ENCODE peak calls at places on chromosomes 5 and 9, in eight cellular contexts. M is A673; U is SK-N-DZ; F is activated CD4-positive, alpha-beta T cell treated with anti-CD3 and anti-CD28 coated beads, Interleukin-2, amount 50 U/mL, for 48 hours; R is thyroid gland; Y is naive B cell; I is NCI-H1105; A is mucosa of gallbladder. Z is an unnamed sample.

GRCh38 chr5:10091701-10092100 is 158.0 kb downstream of the ATPSCKMT start:
- DNase-seq in M (no peak), U (no peak), F (no peak), R (no peak), Y (no peak), I (no peak), A (no peak), Z (no peak)

GRCh38 chr9:88313364-88314220 is 74.7 kb upstream of the SPIN1 start:
- DNase-seq in M (no peak), U (no peak), F (peak; percentile 58), R (no peak), Y (no peak), I (no peak), A (no peak), Z (no peak)

GRCh38 chr5:115979628-115980041 is 17.4 kb downstream of the LVRN start:
- DNase-seq in M (no peak), U (no peak), F (no peak), R (no peak), Y (no peak), I (no peak), A (no peak), Z (no peak)

GRCh38 chr5:135587849-135588248 is 9.1 kb upstream of the CXCL14 start:
- DNase-seq in M (no peak), U (no peak), F (no peak), R (no peak), Y (no peak), I (no peak), A (no peak), Z (no peak)

GRCh38 chr5:153476767-153477166 is 13.7 kb upstream of the GRIA1 start:
- DNase-seq in M (peak; percentile 34), U (no peak), F (no peak), R (no peak), Y (no peak), I (no peak), A (no peak), Z (no peak)

GRCh38 chr5:40046792-40047191 is 622.0 kb upstream of the DAB2 start:
- DNase-seq in M (no peak), U (no peak), F (no peak), R (no peak), Y (no peak), I (no peak), A (no peak), Z (no peak)

GRCh38 chr9:3916984-3917383 is 382.9 kb downstream of the GLIS3 start:
- DNase-seq in M (peak; percentile 43), U (no peak), F (no peak), R (no peak), Y (no peak), I (no peak), A (no peak), Z (no peak)

GRCh38 chr5:141825836-141826560 is 52.2 kb downstream of the PCDH1 start:
- DNase-seq in M (no peak), U (peak; percentile 54), F (peak; percentile 10), R (no peak), Y (no peak), I (no peak), A (no peak), Z (no peak)

GRCh38 chr5:65020492-65020891 is 251.8 kb downstream of the CWC27 start:
- DNase-seq in M (no peak), U (no peak), F (no peak), R (no peak), Y (no peak), I (no peak), A (no peak), Z (no peak)

GRCh38 chr5:126851441-126852103 is 74.6 kb downstream of the LMNB1 start:
- DNase-seq in M (no peak), U (no peak), F (no peak), R (no peak), Y (no peak), I (no peak), A (no peak), Z (no peak)

GRCh38 chr5:11234501-11234911 is 473.5 kb upstream of the DAP start:
- DNase-seq in M (no peak), U (no peak), F (no peak), R (no peak), Y (no peak), I (no peak), A (no peak), Z (no peak)

GRCh38 chr9:22158275-22158674 is 149.2 kb upstream of the CDKN2B start:
- DNase-seq in M (no peak), U (no peak), F (no peak), R (no peak), Y (no peak), I (no peak), A (no peak), Z (no peak)

GRCh38 chr9:71921190-71921814 is 9.9 kb downstream of the C9orf85 start:
- DNase-seq in M (no peak), U (no peak), F (no peak), R (no peak), Y (no peak), I (no peak), A (no peak), Z (no peak)

GRCh38 chr9:134258332-134258731 is 67.9 kb upstream of the RXRA start:
- DNase-seq in M (no peak), U (no peak), F (no peak), R (no peak), Y (no peak), I (no peak), A (no peak), Z (no peak)

GRCh38 chr9:129569506-129570449 is 51.1 kb downstream of the C9orf50 start:
- DNase-seq in M (peak; percentile 38), U (peak; percentile 64), F (no peak), R (peak; percentile 31), Y (no peak), I (no peak), A (no peak), Z (no peak)

GRCh38 chr9:83062011-83062652 is 810 bp downstream of the RASEF start:
- DNase-seq in M (peak; percentile 7), U (peak; percentile 29), F (no peak), R (peak; percentile 84), Y (no peak), I (peak; percentile 67), A (peak; percentile 53), Z (peak; percentile 64)

GRCh38 chr5:32017638-32018429 is 156.3 kb downstream of the GOLPH3 start:
- DNase-seq in M (peak; percentile 33), U (no peak), F (no peak), R (peak; percentile 56), Y (no peak), I (no peak), A (no peak), Z (no peak)

GRCh38 chr5:139787568-139788293 is 7.9 kb upstream of the PSD2 start:
- DNase-seq in M (peak; percentile 89), U (peak; percentile 74), F (peak; percentile 92), R (no peak), Y (peak; percentile 79), I (peak; percentile 10), A (peak; percentile 89), Z (peak; percentile 89)

GRCh38 chr5:123036391-123037103 is at the start of gene PPIC:
- DNase-seq in M (peak; percentile 49), U (peak; percentile 42), F (peak; percentile 31), R (peak; percentile 92), Y (peak; percentile 13), I (peak; percentile 5), A (peak; percentile 89), Z (peak; percentile 91)

GRCh38 chr9:113220467-113221002 is 542 bp downstream of the FKBP15 start:
- DNase-seq in M (no peak), U (peak; percentile 5), F (peak; percentile 5), R (no peak), Y (no peak), I (no peak), A (no peak), Z (no peak)

Z was measured in transverse colon.